ENCODE peak calls at places on chromosomes 6 and 20, in four cellular contexts. G is AG04449, E is Calu3, Q is astrocyte of the cerebellum. R is an unnamed sample.

GRCh38 chr6:111837641-111838500 is 35.4 kb downstream of the FYN start:
- DNase-seq in G (no peak), E (no peak), Q (no peak), R (no peak)

GRCh38 chr6:39567091-39567490 is 158.1 kb downstream of the KIF6 start:
- DNase-seq in G (no peak), Q (no peak), E (no peak), R (no peak)

GRCh38 chr6:107538856-107539387 is 49.0 kb downstream of the SOBP start:
- DNase-seq in G (no peak), Q (no peak), E (no peak), R (no peak)

GRCh38 chr6:113326781-113327180 is 530.4 kb upstream of the MARCKS start:
- DNase-seq in G (no peak), Q (no peak), E (no peak), R (no peak)

GRCh38 chr20:8094845-8095244 is 37.2 kb upstream of the PLCB1 start:
- DNase-seq in G (no peak), Q (no peak), E (no peak), R (no peak)

GRCh38 chr6:162226810-162227209 is 500.8 kb downstream of the PRKN start:
- DNase-seq in E (no peak), G (no peak), Q (no peak), R (no peak)

GRCh38 chr6:52547647-52548352 is 29.1 kb downstream of the TRAM2 start:
- DNase-seq in Q (no peak), G (no peak), E (peak), R (no peak)

GRCh38 chr20:11814276-11814675 is 103.4 kb upstream of the BTBD3 start:
- DNase-seq in G (peak), Q (no peak), E (no peak), R (no peak)

GRCh38 chr6:170286246-170286933 is 4.5 kb downstream of the DLL1 start:
- DNase-seq in Q (no peak), E (no peak), G (no peak), R (no peak)

GRCh38 chr6:79648315-79648714 is 17.2 kb downstream of the SH3BGRL2 start:
- DNase-seq in G (no peak), Q (no peak), E (no peak), R (no peak)

GRCh38 chr6:146860583-146860982 is 261.8 kb downstream of the ADGB start:
- DNase-seq in E (no peak), Q (no peak), G (no peak), R (no peak)

GRCh38 chr6:143940011-143940597 is 68.0 kb downstream of the PLAGL1 start:
- DNase-seq in E (peak), Q (peak), G (no peak), R (no peak)

GRCh38 chr6:143755301-143755744 is 77.6 kb downstream of the PHACTR2 start:
- DNase-seq in G (no peak), Q (no peak), E (no peak), R (no peak)

GRCh38 chr6:20186981-20187380 is 25.3 kb downstream of the MBOAT1 start:
- DNase-seq in Q (no peak), G (peak), E (no peak), R (no peak)

GRCh38 chr20:12110711-12111110 is 193.0 kb downstream of the BTBD3 start:
- DNase-seq in E (no peak), G (no peak), Q (peak), R (no peak)

GRCh38 chr20:24742989-24743388 is 206.1 kb upstream of the CST7 start:
- DNase-seq in E (no peak), G (no peak), Q (no peak), R (no peak)

GRCh38 chr20:62317167-62317655 is 14.4 kb downstream of the ADRM1 start:
- DNase-seq in E (no peak), G (no peak), Q (no peak), R (no peak)

GRCh38 chr6:15880262-15880973 is 217.6 kb upstream of the DTNBP1 start:
- DNase-seq in E (no peak), G (no peak), Q (no peak), R (no peak)

GRCh38 chr6:57252975-57253374 is 30.9 kb upstream of the RAB23 start:
- DNase-seq in Q (peak), G (no peak), E (no peak), R (no peak)

GRCh38 chr20:62186887-62187866 is 4.3 kb downstream of the MTG2 start:
- DNase-seq in E (no peak), Q (no peak), G (no peak), R (no peak)

GRCh38 chr6:33061987-33062386 is 11.5 kb downstream of the HLA-DPA1 start:
- DNase-seq in G (no peak), Q (no peak), E (no peak), R (no peak)

GRCh38 chr6:135935951-135936601 is 84.6 kb downstream of the PDE7B start:
- DNase-seq in G (no peak), Q (no peak), E (no peak), R (no peak)

GRCh38 chr20:16378712-16379111 is 194.5 kb downstream of the KIF16B start:
- DNase-seq in G (no peak), E (no peak), Q (no peak), R (no peak)

GRCh38 chr6:2688416-2689064 is 62.2 kb downstream of the MYLK4 start:
- DNase-seq in Q (peak), E (peak), G (peak), R (no peak)

GRCh38 chr20:61972910-61973508 is 92.7 kb downstream of the TAF4 start:
- DNase-seq in G (no peak), E (no peak), Q (no peak), R (no peak)

GRCh38 chr6:111462770-111463391 is 20.1 kb downstream of the REV3L start:
- DNase-seq in E (no peak), Q (no peak), G (no peak), R (no peak)

GRCh38 chr6:26595669-26596269 is 984 bp upstream of the ABT1 start:
- DNase-seq in E (peak), G (no peak), Q (peak), R (peak)

GRCh38 chr20:25989196-25989595 is 292.5 kb upstream of the ZNF337 start:
- DNase-seq in G (no peak), Q (no peak), E (no peak), R (no peak)

GRCh38 chr6:134676307-134677281 is 273.3 kb downstream of the ALDH8A1 start:
- DNase-seq in G (no peak), Q (peak), E (no peak), R (no peak)

GRCh38 chr6:45422541-45423110 is 44.9 kb upstream of the SUPT3H start:
- DNase-seq in E (peak), G (no peak), Q (no peak), R (no peak)

GRCh38 chr6:45420083-45420908 is 42.6 kb upstream of the SUPT3H start:
- DNase-seq in E (no peak), G (no peak), Q (peak), R (no peak)

GRCh38 chr6:45420909-45421699 is 43.4 kb upstream of the SUPT3H start:
- DNase-seq in E (no peak), Q (no peak), G (no peak), R (no peak)

GRCh38 chr6:45423111-45423900 is 45.6 kb upstream of the SUPT3H start:
- DNase-seq in G (no peak), E (no peak), Q (no peak), R (no peak)

GRCh38 chr6:45421700-45422540 is 44.2 kb upstream of the SUPT3H start:
- DNase-seq in G (no peak), Q (no peak), E (peak), R (no peak)
- TF ChIP-seq CTCF in G (peak), Q (peak), E (no peak), R (no peak)

DNA sequence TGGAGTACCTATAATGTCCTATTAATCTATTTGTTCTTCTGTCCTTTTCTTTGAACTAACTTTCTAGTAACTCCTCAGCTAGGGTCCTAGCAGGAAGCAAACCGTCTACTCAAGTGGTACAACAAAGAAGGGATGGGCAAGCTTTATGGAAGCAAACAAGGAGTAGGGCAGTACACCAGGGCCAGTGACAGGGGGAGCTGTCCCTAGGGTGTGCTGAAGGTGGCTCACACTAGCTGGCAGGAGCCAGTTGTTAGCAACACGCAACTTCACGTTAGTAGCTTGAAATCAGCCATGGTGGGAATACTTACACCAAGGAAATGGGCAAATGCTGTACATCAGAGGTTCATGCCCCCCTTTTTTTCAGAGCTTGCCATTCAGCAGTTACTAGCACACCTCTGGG is 74.0 kb upstream of the EYA2 start:
- DNase-seq in Q (no peak), E (no peak), G (no peak), R (no peak)
- TF ChIP-seq CTCF in Q (peak), E (no peak), G (no peak), R (no peak)

GRCh38 chr6:128554302-128554701 is 33.9 kb upstream of the PTPRK start:
- DNase-seq in G (no peak), Q (no peak), E (no peak), R (no peak)
- TF ChIP-seq CTCF in G (no peak), Q (peak), E (no peak), R (no peak)

GRCh38 chr6:159042824-159043181 is 2.0 kb downstream of the TAGAP start:
- DNase-seq in G (no peak), Q (no peak), E (no peak), R (no peak)
- TF ChIP-seq CTCF in G (no peak), Q (no peak), E (no peak), R (no peak)

DNA sequence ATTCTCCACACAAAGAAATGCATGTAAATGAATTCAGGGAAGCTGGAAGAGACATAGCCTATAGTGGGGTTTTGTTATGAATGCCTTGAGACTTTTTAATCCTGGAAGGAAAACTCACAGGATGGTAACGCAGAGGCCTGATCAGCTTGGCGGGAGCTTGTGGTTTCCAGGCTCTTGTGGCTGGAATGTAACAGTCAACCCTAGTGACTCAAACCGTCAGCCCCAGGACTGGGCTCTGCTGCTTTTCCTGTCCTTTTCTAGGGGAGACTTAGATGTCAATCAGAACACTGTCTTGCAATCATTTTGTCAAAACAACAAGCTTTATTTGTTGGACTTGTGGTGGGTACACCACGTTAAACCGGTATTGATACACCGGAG is 34.9 kb downstream of the KIF25 start:
- DNase-seq in Q (peak), G (peak), E (no peak), R (no peak)
- TF ChIP-seq CTCF in Q (peak), G (peak), E (no peak), R (no peak)

DNA sequence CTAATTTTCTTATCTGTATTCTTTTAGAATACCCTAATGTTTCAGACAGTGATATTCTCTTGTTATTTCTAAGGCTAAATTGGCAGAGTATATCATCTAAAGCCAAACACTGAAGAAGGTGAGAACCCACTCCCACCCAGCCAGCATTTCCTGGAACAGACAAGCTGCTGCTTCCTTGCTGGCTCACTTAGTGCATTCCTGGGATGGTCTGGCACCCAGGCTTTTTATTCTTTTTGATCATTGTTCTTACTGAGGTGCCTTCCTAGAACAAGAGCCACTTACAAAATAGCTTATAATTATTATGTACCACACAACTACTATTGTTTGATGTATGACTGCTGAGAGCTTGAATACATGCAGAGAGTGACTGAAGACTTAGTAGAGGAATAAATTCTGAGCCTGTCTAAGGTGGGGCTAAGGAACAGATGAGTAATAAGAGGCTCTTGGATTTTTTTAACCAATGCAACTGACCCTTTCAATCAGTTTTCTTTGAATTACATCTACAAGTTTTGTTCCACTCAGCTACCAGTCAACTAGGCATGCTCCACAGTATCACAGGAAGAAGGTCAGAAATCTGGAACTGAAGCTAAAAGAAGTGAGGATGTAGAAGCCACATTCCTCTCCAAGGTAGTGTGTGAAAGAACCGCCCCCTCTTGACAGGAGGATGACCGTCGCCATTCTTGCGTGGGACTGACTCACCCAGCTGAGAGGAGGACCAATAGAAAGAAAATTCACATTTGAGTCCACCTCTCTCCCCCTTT is 30.1 kb downstream of the PRPH2 start:
- DNase-seq in E (no peak), G (no peak), Q (no peak), R (no peak)
- TF ChIP-seq CTCF in E (no peak), G (no peak), Q (no peak), R (no peak)

GRCh38 chr6:71419217-71419953 is 130.8 kb downstream of the OGFRL1 start:
- DNase-seq in E (no peak), Q (no peak), G (no peak), R (no peak)

GRCh38 chr6:71414486-71414885 is 125.9 kb downstream of the OGFRL1 start:
- DNase-seq in Q (no peak), E (no peak), G (no peak), R (no peak)

GRCh38 chr6:71421611-71422010 is 133.0 kb downstream of the OGFRL1 start:
- DNase-seq in E (no peak), G (no peak), Q (no peak), R (no peak)

GRCh38 chr6:71420693-71421328 is 132.2 kb downstream of the OGFRL1 start:
- DNase-seq in E (peak), G (peak), Q (peak), R (peak)

DNA sequence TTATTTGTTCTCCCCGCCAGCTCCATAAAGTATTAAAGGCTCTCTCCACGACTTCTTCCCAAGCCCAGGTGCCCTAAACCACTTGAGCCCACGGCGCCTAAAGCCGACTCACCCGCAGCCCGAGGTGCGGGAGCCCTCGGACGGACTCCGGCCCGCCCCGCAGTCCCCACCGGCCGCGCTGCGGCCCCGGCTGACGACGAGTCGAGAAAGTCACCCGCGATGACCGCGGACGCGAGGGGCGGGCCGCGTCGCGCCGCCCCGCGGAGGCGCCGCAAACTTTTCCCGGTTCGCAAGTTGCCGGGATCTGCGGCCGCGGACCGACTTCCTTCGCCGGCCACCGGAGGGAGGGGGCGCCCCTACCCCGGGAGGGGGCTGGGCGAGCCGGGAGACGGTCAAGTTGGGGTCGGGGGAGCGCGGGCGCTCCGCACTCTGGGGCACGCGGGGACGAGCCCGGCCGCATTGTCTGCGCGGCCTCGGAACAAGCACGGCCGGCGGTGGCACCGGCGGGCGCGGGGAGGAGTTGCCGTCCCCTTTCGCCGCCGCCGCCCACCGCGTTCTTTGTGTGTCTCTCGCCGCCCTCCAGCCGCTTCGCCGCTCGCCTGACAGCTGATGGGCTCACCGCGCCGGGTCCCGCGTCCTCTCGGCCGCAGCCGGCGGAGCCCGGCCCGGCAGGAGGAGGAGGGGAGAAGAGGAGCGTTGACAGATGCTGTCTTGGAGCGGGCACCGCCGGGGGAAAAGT is 131.5 kb downstream of the OGFRL1 start:
- DNase-seq in E (peak), Q (no peak), G (no peak), R (peak)
- TF ChIP-seq CTCF in E (peak), Q (peak), G (peak), R (peak)

DNA sequence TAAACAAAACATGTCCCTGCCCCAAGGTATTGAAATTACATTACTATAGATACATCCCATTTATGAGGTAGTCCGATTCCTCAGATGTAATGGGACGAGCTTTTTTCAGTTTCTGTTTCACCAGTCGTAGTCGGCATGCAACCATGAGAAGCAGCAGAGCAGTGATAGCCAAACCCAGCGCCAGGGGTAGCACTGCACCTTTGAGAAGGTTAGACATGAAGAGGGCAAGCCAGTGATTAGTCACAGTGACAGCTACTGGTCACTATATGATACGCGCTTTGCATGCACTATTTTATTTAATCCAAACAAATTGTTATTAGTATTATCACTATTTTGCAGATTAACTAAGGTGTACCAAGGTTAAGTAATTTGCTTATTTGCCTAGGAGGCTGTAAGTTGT is 43.7 kb downstream of the LRP11 start:
- DNase-seq in G (no peak), Q (no peak), E (no peak), R (no peak)
- TF ChIP-seq CTCF in G (no peak), Q (no peak), E (no peak), R (no peak)

DNA sequence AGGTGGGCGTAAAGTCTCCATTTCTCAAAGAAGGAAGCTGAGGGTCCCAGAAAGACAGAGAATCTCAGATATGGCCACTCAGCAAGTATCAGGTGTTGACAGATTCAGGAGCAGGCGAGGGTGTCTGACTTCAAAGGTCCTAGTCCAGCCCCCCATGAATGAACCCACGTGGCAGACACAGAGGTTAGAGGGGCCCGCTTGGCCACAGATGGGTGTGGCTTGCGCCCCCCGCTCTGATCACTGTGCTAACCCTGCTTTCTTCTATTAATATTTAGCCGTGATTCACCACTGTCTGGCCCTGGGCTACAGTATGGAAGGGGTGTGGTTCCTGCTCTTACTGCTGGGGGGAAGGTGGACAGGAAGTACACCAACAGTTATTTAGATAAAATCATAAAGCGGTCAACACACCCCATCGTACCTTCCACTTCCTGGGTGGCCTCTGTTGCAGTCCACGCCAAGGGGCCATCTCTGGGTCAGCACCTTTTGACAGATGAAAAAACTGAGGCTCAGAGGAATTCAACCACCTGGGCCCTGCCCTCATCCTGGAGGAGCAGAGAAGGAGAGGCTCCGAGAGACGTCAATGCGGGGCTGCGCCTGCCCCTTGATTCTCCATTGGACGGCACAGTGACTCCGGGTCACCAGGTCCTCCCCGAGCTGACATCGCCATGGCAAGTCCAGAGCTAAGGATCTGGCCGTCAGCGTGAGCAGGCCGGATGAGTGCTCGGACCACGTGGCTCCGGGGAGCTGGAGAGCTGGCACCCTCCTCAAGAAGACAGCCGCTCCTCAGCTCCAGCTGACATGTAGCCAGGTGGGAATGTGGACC is 206.3 kb downstream of the PREX1 start:
- DNase-seq in Q (no peak), E (peak), G (no peak), R (no peak)
- TF ChIP-seq CTCF in Q (no peak), E (no peak), G (no peak), R (no peak)